ENCODE peak calls at places on chromosomes 6 and 20, in eight cellular contexts. L is body of pancreas, H is spleen, A is testis, U is H1, G is tibial nerve, E is ovary, C is IMR-90. I is an unnamed sample.
A peak's percentile ranks its signal among the peaks of the same experiment; 100 is the strongest.

GRCh38 chr6:90574610-90575009 is 12.3 kb downstream of the MAP3K7 start:
- DNase-seq in L (no peak), H (no peak), A (no peak), U (no peak), G (no peak), E (no peak), C (peak; percentile 46), I (no peak)

GRCh38 chr6:28943223-28943556 is 19.4 kb upstream of the TRIM27 start:
- DNase-seq in L (no peak), H (no peak), A (no peak), U (no peak), G (no peak), E (no peak), C (no peak), I (no peak)

GRCh38 chr20:34618676-34619075 is 58.2 kb downstream of the PIGU start:
- DNase-seq in L (no peak), H (no peak), A (no peak), U (no peak), G (no peak), E (no peak), C (no peak), I (no peak)

GRCh38 chr20:24672886-24673677 is 203.7 kb downstream of the SYNDIG1 start:
- DNase-seq in L (no peak), H (peak; percentile 66), A (no peak), U (no peak), G (no peak), E (no peak), C (peak; percentile 97), I (peak; percentile 41)

GRCh38 chr6:5761370-5761769 is 245.4 kb downstream of the NRN1 start:
- DNase-seq in L (no peak), H (no peak), A (no peak), U (no peak), G (no peak), E (no peak), C (no peak), I (peak; percentile 11)

GRCh38 chr20:41005361-41005729 is 23.3 kb upstream of the TOP1 start:
- DNase-seq in L (peak; percentile 92), H (no peak), A (peak; percentile 83), U (no peak), G (peak; percentile 77), E (peak; percentile 76), C (peak; percentile 98), I (peak; percentile 91)

GRCh38 chr6:71678081-71678480 is 208.3 kb upstream of the RIMS1 start:
- DNase-seq in L (no peak), H (no peak), A (no peak), U (no peak), G (no peak), E (no peak), C (no peak), I (no peak)

GRCh38 chr6:82144852-82145332 is 102.7 kb downstream of the IBTK start:
- DNase-seq in L (peak; percentile 75), H (no peak), A (peak; percentile 22), U (no peak), G (peak; percentile 37), E (no peak), C (peak; percentile 93), I (no peak)

GRCh38 chr6:129251669-129252376 is 368.9 kb downstream of the LAMA2 start:
- DNase-seq in L (peak; percentile 40), H (no peak), A (peak; percentile 79), U (peak; percentile 69), G (no peak), E (peak; percentile 34), C (peak; percentile 75), I (no peak)

GRCh38 chr6:53635322-53635721 is 30.2 kb downstream of the KLHL31 start:
- DNase-seq in L (no peak), H (no peak), A (peak; percentile 44), U (no peak), G (no peak), E (no peak), C (peak; percentile 30), I (no peak)

GRCh38 chr20:57835462-57836455 is 125.9 kb upstream of the PMEPA1 start:
- DNase-seq in L (no peak), H (no peak), A (no peak), U (no peak), G (no peak), E (no peak), C (no peak), I (no peak)

GRCh38 chr6:155678361-155678760 is 222.7 kb upstream of the NOX3 start:
- DNase-seq in L (no peak), H (no peak), A (no peak), U (no peak), G (no peak), E (no peak), C (peak; percentile 76), I (no peak)

GRCh38 chr6:138590796-138591709 is 91.8 kb upstream of the NHSL1 start:
- DNase-seq in L (peak; percentile 73), H (no peak), A (peak; percentile 65), U (peak; percentile 69), G (peak; percentile 33), E (peak; percentile 46), C (peak; percentile 79), I (peak; percentile 72)

GRCh38 chr6:80543598-80544181 is 437.2 kb downstream of the BCKDHB start:
- DNase-seq in L (no peak), H (no peak), A (no peak), U (no peak), G (no peak), E (no peak), C (peak; percentile 90), I (no peak)

GRCh38 chr6:36443498-36443844 is 671 bp downstream of the KCTD20 start:
- DNase-seq in L (no peak), H (no peak), A (no peak), U (no peak), G (no peak), E (no peak), C (no peak), I (no peak)

GRCh38 chr6:106557837-106558236 is 71.5 kb downstream of the RTN4IP1 start:
- DNase-seq in L (no peak), H (no peak), A (no peak), U (no peak), G (no peak), E (no peak), C (no peak), I (no peak)

GRCh38 chr6:138467901-138468300 is 31.4 kb downstream of the NHSL1 start:
- DNase-seq in L (no peak), H (no peak), A (no peak), U (no peak), G (no peak), E (no peak), C (peak; percentile 38), I (no peak)

GRCh38 chr6:2765166-2765895 is at the start of gene WRNIP1:
- DNase-seq in L (peak; percentile 99), H (peak; percentile 100), A (peak; percentile 99), U (peak; percentile 92), G (peak; percentile 99), E (peak; percentile 98), C (peak; percentile 99), I (peak; percentile 99)

GRCh38 chr6:118668761-118669411 is 17.5 kb upstream of the CEP85L start:
- DNase-seq in L (no peak), H (no peak), A (no peak), U (no peak), G (no peak), E (no peak), C (peak; percentile 85), I (no peak)

GRCh38 chr6:25555188-25555587 is 96.8 kb upstream of the SCGN start:
- DNase-seq in L (no peak), H (no peak), A (no peak), U (no peak), G (no peak), E (no peak), C (no peak), I (no peak)
- TF ChIP-seq POLR2A in L (no peak), H (no peak), A (no peak), U (no peak), G (no peak), E (no peak), C (no peak), I (no peak)

GRCh38 chr6:91782789-91783188 is 1195.9 kb upstream of the MAP3K7 start:
- DNase-seq in L (no peak), H (no peak), A (no peak), U (no peak), G (no peak), E (no peak), C (no peak), I (no peak)

GRCh38 chr6:91788501-91788900 is 1201.6 kb upstream of the MAP3K7 start:
- DNase-seq in L (no peak), H (no peak), A (no peak), U (no peak), G (no peak), E (no peak), C (no peak), I (no peak)

GRCh38 chr6:91781946-91782345 is 1195.1 kb upstream of the MAP3K7 start:
- DNase-seq in L (no peak), H (no peak), A (no peak), U (no peak), G (peak; percentile 30), E (no peak), C (no peak), I (no peak)

GRCh38 chr6:91786474-91787184 is 1199.8 kb upstream of the MAP3K7 start:
- DNase-seq in L (no peak), H (no peak), A (peak; percentile 12), U (no peak), G (no peak), E (no peak), C (no peak), I (no peak)
- TF ChIP-seq CTCF in L (no peak), H (no peak), A (no peak), U (no peak), G (no peak), E (no peak), C (no peak), I (no peak)

GRCh38 chr6:144546807-144547206 is 261.7 kb downstream of the UTRN start:
- DNase-seq in L (no peak), H (no peak), A (no peak), U (no peak), G (no peak), E (no peak), C (no peak), I (no peak)
- H3K36me3 ChIP-seq in L (no peaks in the 10 kb centered on the region), H (peaks cover 86% of the 10 kb centered on the region), A (no peaks in the 10 kb centered on the region), U (no peaks in the 10 kb centered on the region), G (peaks cover 86% of the 10 kb centered on the region), E (no peaks in the 10 kb centered on the region), C (peaks cover 10% of the 10 kb centered on the region), I (peaks cover 70% of the 10 kb centered on the region)

DNA sequence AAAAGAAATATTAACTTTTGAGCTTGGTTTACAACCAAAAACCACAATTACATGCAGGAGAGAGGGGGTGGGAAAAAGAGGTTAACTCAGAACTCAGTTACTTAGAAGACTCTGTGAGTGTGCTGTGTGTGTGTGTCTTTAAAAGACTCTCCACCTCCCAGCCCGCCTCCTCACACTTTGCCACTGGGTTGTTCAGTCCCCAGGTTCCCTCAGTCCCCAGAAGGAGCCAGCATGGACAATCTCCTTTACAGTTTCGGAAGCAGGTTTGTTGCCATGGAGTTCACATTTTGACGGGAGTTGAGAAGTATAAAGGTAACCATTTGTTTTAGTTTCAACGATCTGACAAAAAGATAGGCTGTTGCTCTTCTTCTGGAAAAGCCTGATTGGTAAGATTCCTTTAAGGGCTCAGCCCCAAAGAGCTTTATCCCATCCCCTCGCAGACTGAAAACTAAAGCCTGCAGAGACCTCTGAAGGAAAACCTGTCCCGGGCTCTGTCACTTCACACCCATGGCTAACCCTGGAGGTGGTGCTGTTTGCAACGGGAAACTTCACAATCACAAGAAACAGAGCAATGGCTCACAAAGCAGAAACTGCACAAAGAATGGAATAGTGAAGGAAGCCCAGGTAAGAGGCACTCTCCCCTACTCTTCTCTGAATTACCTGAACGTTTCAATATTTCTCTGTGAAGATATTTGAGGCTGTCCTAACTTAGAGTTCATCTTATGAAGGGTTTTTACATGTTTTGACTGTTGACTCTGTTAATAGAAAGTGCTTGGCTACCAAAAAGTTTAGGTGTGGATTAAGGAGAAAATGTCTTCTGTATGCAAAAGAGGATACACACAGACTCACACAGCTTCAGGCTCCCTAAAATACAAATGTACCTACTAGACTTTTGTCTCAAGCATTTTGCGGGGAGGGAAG is at the start of gene SPTLC3:
- DNase-seq in L (peak; percentile 64), H (no peak), A (peak; percentile 78), U (no peak), G (peak; percentile 15), E (peak; percentile 37), C (peak; percentile 36), I (no peak)
- TF ChIP-seq POLR2A in L (peak; percentile 21), H (no peak), A (no peak), U (no peak), G (peak; percentile 31), E (peak; percentile 22), C (no peak), I (no peak)

I was measured in suprapubic skin.